ENCODE peak calls at places on chromosome 12, in ten cellular contexts. One of them, this sample, is unnamed.

GRCh38 chr12:88970742-88971141 is 381.6 kb downstream of the DUSP6 start:
- DNase-seq in astrocyte of the spinal cord: no peak
- DNase-seq in mammary epithelial cell: no peak
- DNase-seq in lung: no peak
- DNase-seq in transverse colon: no peak
- DNase-seq in IMR-90: no peak
- DNase-seq in endodermal cell: no peak
- DNase-seq in AG09309: no peak
- DNase-seq in foreskin fibroblast: no peak
- DNase-seq in body of pancreas: no peak
- DNase-seq in this sample: no peak

GRCh38 chr12:75561921-75562320 is 50.5 kb upstream of the KRR1 start:
- DNase-seq in astrocyte of the spinal cord: no peak
- DNase-seq in mammary epithelial cell: no peak
- DNase-seq in lung: no peak
- DNase-seq in transverse colon: no peak
- DNase-seq in IMR-90: no peak
- DNase-seq in endodermal cell: no peak
- DNase-seq in AG09309: no peak
- DNase-seq in foreskin fibroblast: no peak
- DNase-seq in body of pancreas: no peak
- DNase-seq in this sample: no peak

GRCh38 chr12:73106296-73106695 is 834.1 kb downstream of the TRHDE start:
- DNase-seq in astrocyte of the spinal cord: no peak
- DNase-seq in mammary epithelial cell: peak
- DNase-seq in lung: no peak
- DNase-seq in transverse colon: no peak
- DNase-seq in IMR-90: no peak
- DNase-seq in endodermal cell: no peak
- DNase-seq in AG09309: no peak
- DNase-seq in foreskin fibroblast: no peak
- DNase-seq in body of pancreas: no peak
- DNase-seq in this sample: peak

GRCh38 chr12:11839093-11839641 is 189.7 kb downstream of the ETV6 start:
- DNase-seq in astrocyte of the spinal cord: peak
- DNase-seq in mammary epithelial cell: no peak
- DNase-seq in lung: no peak
- DNase-seq in transverse colon: peak
- DNase-seq in IMR-90: peak
- DNase-seq in endodermal cell: no peak
- DNase-seq in AG09309: no peak
- DNase-seq in foreskin fibroblast: peak
- DNase-seq in body of pancreas: peak
- DNase-seq in this sample: peak

GRCh38 chr12:22306311-22306710 is 28.2 kb downstream of the ST8SIA1 start:
- DNase-seq in astrocyte of the spinal cord: no peak
- DNase-seq in mammary epithelial cell: no peak
- DNase-seq in lung: no peak
- DNase-seq in transverse colon: no peak
- DNase-seq in IMR-90: no peak
- DNase-seq in endodermal cell: no peak
- DNase-seq in AG09309: no peak
- DNase-seq in foreskin fibroblast: no peak
- DNase-seq in body of pancreas: no peak
- DNase-seq in this sample: no peak

GRCh38 chr12:23049180-23049579 is 424.2 kb downstream of the ETNK1 start:
- DNase-seq in astrocyte of the spinal cord: peak
- DNase-seq in mammary epithelial cell: peak
- DNase-seq in lung: no peak
- DNase-seq in transverse colon: no peak
- DNase-seq in IMR-90: peak
- DNase-seq in endodermal cell: no peak
- DNase-seq in AG09309: no peak
- DNase-seq in foreskin fibroblast: no peak
- DNase-seq in body of pancreas: no peak
- DNase-seq in this sample: peak

GRCh38 chr12:120252071-120252906 is 13.2 kb downstream of the PXN start:
- DNase-seq in astrocyte of the spinal cord: no peak
- DNase-seq in mammary epithelial cell: no peak
- DNase-seq in lung: peak
- DNase-seq in transverse colon: no peak
- DNase-seq in IMR-90: no peak
- DNase-seq in endodermal cell: no peak
- DNase-seq in AG09309: no peak
- DNase-seq in foreskin fibroblast: no peak
- DNase-seq in body of pancreas: no peak
- DNase-seq in this sample: no peak

GRCh38 chr12:6684609-6685008 is 4.6 kb downstream of the ZNF384 start:
- DNase-seq in astrocyte of the spinal cord: no peak
- DNase-seq in mammary epithelial cell: no peak
- DNase-seq in lung: no peak
- DNase-seq in transverse colon: no peak
- DNase-seq in IMR-90: peak
- DNase-seq in endodermal cell: peak
- DNase-seq in AG09309: no peak
- DNase-seq in foreskin fibroblast: peak
- DNase-seq in body of pancreas: no peak
- DNase-seq in this sample: no peak

GRCh38 chr12:5073838-5074237 is 30.2 kb downstream of the KCNA5 start:
- DNase-seq in astrocyte of the spinal cord: no peak
- DNase-seq in mammary epithelial cell: no peak
- DNase-seq in lung: no peak
- DNase-seq in transverse colon: no peak
- DNase-seq in IMR-90: peak
- DNase-seq in endodermal cell: peak
- DNase-seq in AG09309: no peak
- DNase-seq in foreskin fibroblast: peak
- DNase-seq in body of pancreas: no peak
- DNase-seq in this sample: no peak
- TF ChIP-seq CTCF in astrocyte of the spinal cord: peak
- TF ChIP-seq CTCF in mammary epithelial cell: peak
- TF ChIP-seq CTCF in lung: no peak
- TF ChIP-seq CTCF in transverse colon: no peak
- TF ChIP-seq CTCF in IMR-90: peak
- TF ChIP-seq CTCF in endodermal cell: peak
- TF ChIP-seq CTCF in AG09309: peak
- TF ChIP-seq CTCF in foreskin fibroblast: peak
- TF ChIP-seq CTCF in body of pancreas: no peak
- TF ChIP-seq CTCF in this sample: peak

DNA sequence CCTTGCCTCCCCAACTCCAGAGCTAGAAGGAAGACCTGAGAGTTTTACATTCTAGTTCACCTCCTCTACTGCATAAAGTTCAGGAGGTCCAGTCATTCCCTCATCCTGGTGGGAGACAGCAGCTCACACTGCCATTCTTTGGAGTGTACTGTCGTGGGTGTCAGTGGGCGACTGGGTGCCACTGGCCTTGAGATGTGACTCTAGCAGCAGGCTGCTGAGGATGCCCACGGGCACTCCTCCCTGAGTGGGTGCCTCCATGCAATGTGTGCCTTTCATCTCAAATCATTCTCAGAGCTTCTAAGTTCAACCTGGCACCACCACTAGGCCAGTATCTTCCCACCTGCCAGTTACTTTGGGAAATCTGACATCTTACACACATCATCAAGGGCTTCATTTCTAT is 12.5 kb downstream of the RFX4 start:
- DNase-seq in astrocyte of the spinal cord: no peak
- DNase-seq in mammary epithelial cell: no peak
- DNase-seq in lung: no peak
- DNase-seq in transverse colon: no peak
- DNase-seq in IMR-90: no peak
- DNase-seq in endodermal cell: no peak
- DNase-seq in AG09309: no peak
- DNase-seq in foreskin fibroblast: no peak
- DNase-seq in body of pancreas: no peak
- DNase-seq in this sample: no peak
- H3K4me3 ChIP-seq in astrocyte of the spinal cord: no peak
- H3K4me3 ChIP-seq in mammary epithelial cell: no peak
- H3K4me3 ChIP-seq in lung: no peak
- H3K4me3 ChIP-seq in transverse colon: no peak
- H3K4me3 ChIP-seq in IMR-90: no peak
- H3K4me3 ChIP-seq in endodermal cell: no peak
- H3K4me3 ChIP-seq in AG09309: no peak
- H3K4me3 ChIP-seq in foreskin fibroblast: no peak
- H3K4me3 ChIP-seq in body of pancreas: no peak
- H3K4me3 ChIP-seq in this sample: no peak

GRCh38 chr12:124865728-124866127 is 2.1 kb upstream of the SCARB1 start:
- DNase-seq in astrocyte of the spinal cord: no peak
- DNase-seq in mammary epithelial cell: no peak
- DNase-seq in lung: peak
- DNase-seq in transverse colon: no peak
- DNase-seq in IMR-90: no peak
- DNase-seq in endodermal cell: no peak
- DNase-seq in AG09309: no peak
- DNase-seq in foreskin fibroblast: no peak
- DNase-seq in body of pancreas: no peak
- DNase-seq in this sample: no peak

GRCh38 chr12:124864326-124864752 is 675 bp upstream of the SCARB1 start:
- DNase-seq in astrocyte of the spinal cord: no peak
- DNase-seq in mammary epithelial cell: no peak
- DNase-seq in lung: no peak
- DNase-seq in transverse colon: no peak
- DNase-seq in IMR-90: no peak
- DNase-seq in endodermal cell: no peak
- DNase-seq in AG09309: no peak
- DNase-seq in foreskin fibroblast: no peak
- DNase-seq in body of pancreas: no peak
- DNase-seq in this sample: no peak

GRCh38 chr12:124861898-124862676 is 1.6 kb downstream of the SCARB1 start:
- DNase-seq in astrocyte of the spinal cord: no peak
- DNase-seq in mammary epithelial cell: no peak
- DNase-seq in lung: no peak
- DNase-seq in transverse colon: no peak
- DNase-seq in IMR-90: no peak
- DNase-seq in endodermal cell: no peak
- DNase-seq in AG09309: no peak
- DNase-seq in foreskin fibroblast: no peak
- DNase-seq in body of pancreas: no peak
- DNase-seq in this sample: no peak

GRCh38 chr12:124862768-124863408 is 776 bp downstream of the SCARB1 start:
- DNase-seq in astrocyte of the spinal cord: no peak
- DNase-seq in mammary epithelial cell: peak
- DNase-seq in lung: no peak
- DNase-seq in transverse colon: peak
- DNase-seq in IMR-90: no peak
- DNase-seq in endodermal cell: peak
- DNase-seq in AG09309: no peak
- DNase-seq in foreskin fibroblast: peak
- DNase-seq in body of pancreas: peak
- DNase-seq in this sample: peak

DNA sequence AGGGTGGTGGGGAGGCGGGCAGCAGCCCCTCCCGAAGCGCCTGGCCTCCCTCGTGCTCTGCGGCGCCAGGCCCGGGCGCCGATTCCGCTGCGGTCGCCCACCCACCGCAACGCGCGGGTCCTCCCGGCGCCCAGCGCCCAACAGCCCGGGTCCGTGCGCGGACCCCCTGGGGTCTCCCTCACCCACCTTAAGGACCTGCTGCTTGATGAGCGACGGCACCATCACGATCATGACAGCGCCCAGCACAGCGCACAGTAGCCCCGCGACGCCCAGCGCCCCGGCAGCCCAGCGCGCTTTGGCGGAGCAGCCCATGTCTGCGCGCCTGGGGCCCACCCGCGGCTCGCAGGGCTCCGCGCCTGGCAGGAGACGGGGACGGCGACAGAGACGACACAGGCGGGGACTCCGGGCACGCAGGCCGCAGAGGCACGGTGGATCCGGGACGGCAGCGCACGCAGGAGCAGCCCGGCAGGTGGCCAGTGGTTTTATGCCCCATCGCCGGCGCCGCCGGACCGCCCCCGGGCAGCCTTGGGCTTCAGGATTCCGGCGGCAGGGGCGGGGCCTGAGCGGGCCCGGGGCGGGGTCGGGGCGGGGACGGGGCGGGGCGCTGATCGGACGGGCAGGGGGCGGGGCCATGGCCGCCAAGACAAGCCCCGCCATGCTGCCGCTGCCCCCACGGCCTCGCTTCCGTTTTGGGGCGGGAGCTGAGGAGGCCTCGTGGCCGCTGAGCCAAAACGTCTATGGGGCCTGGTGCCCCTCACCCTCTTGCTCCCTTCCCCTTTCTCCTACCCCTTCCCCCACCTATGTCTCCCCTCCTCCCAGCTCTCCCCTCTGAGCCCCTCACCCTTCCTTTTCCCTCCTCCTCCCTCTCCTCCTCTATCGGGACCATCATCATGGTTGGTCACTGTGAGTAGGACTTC is at the start of gene SCARB1:
- DNase-seq in astrocyte of the spinal cord: peak
- DNase-seq in mammary epithelial cell: peak
- DNase-seq in lung: peak
- DNase-seq in transverse colon: peak
- DNase-seq in IMR-90: peak
- DNase-seq in endodermal cell: peak
- DNase-seq in AG09309: peak
- DNase-seq in foreskin fibroblast: peak
- DNase-seq in body of pancreas: peak
- DNase-seq in this sample: peak
- TF ChIP-seq CTCF in astrocyte of the spinal cord: no peak
- TF ChIP-seq CTCF in mammary epithelial cell: no peak
- TF ChIP-seq CTCF in lung: no peak
- TF ChIP-seq CTCF in transverse colon: no peak
- TF ChIP-seq CTCF in IMR-90: no peak
- TF ChIP-seq CTCF in endodermal cell: peak
- TF ChIP-seq CTCF in AG09309: no peak
- TF ChIP-seq CTCF in foreskin fibroblast: no peak
- TF ChIP-seq CTCF in body of pancreas: no peak
- TF ChIP-seq CTCF in this sample: no peak

GRCh38 chr12:27577688-27578087 is 53.7 kb downstream of the PPFIBP1 start:
- DNase-seq in astrocyte of the spinal cord: no peak
- DNase-seq in mammary epithelial cell: no peak
- DNase-seq in lung: no peak
- DNase-seq in transverse colon: no peak
- DNase-seq in IMR-90: no peak
- DNase-seq in endodermal cell: no peak
- DNase-seq in AG09309: no peak
- DNase-seq in foreskin fibroblast: no peak
- DNase-seq in body of pancreas: no peak
- DNase-seq in this sample: no peak

GRCh38 chr12:27575099-27575779 is 51.2 kb downstream of the PPFIBP1 start:
- DNase-seq in astrocyte of the spinal cord: no peak
- DNase-seq in mammary epithelial cell: no peak
- DNase-seq in lung: no peak
- DNase-seq in transverse colon: no peak
- DNase-seq in IMR-90: peak
- DNase-seq in endodermal cell: no peak
- DNase-seq in AG09309: no peak
- DNase-seq in foreskin fibroblast: no peak
- DNase-seq in body of pancreas: no peak
- DNase-seq in this sample: no peak

GRCh38 chr12:27576667-27577347 is 52.8 kb downstream of the PPFIBP1 start:
- DNase-seq in astrocyte of the spinal cord: no peak
- DNase-seq in mammary epithelial cell: no peak
- DNase-seq in lung: no peak
- DNase-seq in transverse colon: no peak
- DNase-seq in IMR-90: no peak
- DNase-seq in endodermal cell: no peak
- DNase-seq in AG09309: no peak
- DNase-seq in foreskin fibroblast: no peak
- DNase-seq in body of pancreas: no peak
- DNase-seq in this sample: no peak

GRCh38 chr12:27573972-27574371 is 50.0 kb downstream of the PPFIBP1 start:
- DNase-seq in astrocyte of the spinal cord: peak
- DNase-seq in mammary epithelial cell: peak
- DNase-seq in lung: no peak
- DNase-seq in transverse colon: no peak
- DNase-seq in IMR-90: peak
- DNase-seq in endodermal cell: no peak
- DNase-seq in AG09309: peak
- DNase-seq in foreskin fibroblast: peak
- DNase-seq in body of pancreas: no peak
- DNase-seq in this sample: peak

DNA sequence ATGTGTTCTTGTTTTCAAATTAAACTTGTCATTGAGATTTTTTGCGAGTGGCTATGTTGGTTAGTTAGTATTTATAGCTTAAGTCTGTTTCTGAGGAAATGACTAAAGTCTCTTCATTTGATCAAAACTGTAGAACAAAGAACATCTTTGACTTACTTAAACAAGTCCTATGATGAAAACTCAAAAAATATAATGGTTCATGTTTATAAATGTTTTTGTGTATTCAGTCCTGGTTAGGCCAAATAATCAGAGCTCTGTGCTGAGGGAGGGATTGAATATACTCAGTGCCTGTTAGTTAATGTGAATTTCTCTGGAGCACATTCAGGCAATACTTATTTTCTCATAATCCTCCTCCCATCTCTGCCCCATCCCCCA is 51.8 kb downstream of the PPFIBP1 start:
- DNase-seq in astrocyte of the spinal cord: no peak
- DNase-seq in mammary epithelial cell: no peak
- DNase-seq in lung: no peak
- DNase-seq in transverse colon: no peak
- DNase-seq in IMR-90: no peak
- DNase-seq in endodermal cell: no peak
- DNase-seq in AG09309: no peak
- DNase-seq in foreskin fibroblast: no peak
- DNase-seq in body of pancreas: no peak
- DNase-seq in this sample: no peak
- H3K4me3 ChIP-seq in astrocyte of the spinal cord: no peak
- H3K4me3 ChIP-seq in mammary epithelial cell: no peak
- H3K4me3 ChIP-seq in lung: no peak
- H3K4me3 ChIP-seq in transverse colon: no peak
- H3K4me3 ChIP-seq in IMR-90: no peak
- H3K4me3 ChIP-seq in endodermal cell: no peak
- H3K4me3 ChIP-seq in AG09309: no peak
- H3K4me3 ChIP-seq in foreskin fibroblast: no peak
- H3K4me3 ChIP-seq in body of pancreas: no peak
- H3K4me3 ChIP-seq in this sample: no peak

This sample was measured in bronchial epithelial cell.